ENCODE peak calls at places on chromosomes 11 and 22, in ten cellular contexts. A is A549, Z is suprapubic skin, T is transverse colon, B is sigmoid colon, M is HepG2, X is GM12878, J is ovary, C is stomach, R is SK-N-SH. Q is an unnamed sample.

GRCh38 chr11:66879583-66879982 is 22.7 kb downstream of the LRFN4 start:
- DNase-seq in A (no peak), Z (no peak), T (no peak), B (no peak), M (no peak), X (no peak), J (no peak), C (no peak), R (no peak), Q (no peak)

GRCh38 chr22:25582946-25583345 is 18.5 kb downstream of the GRK3 start:
- DNase-seq in A (no peak), Z (no peak), T (no peak), B (no peak), M (peak), X (no peak), J (no peak), C (no peak), R (no peak), Q (no peak)

GRCh38 chr11:1970956-1971355 is 23.8 kb downstream of the MRPL23 start:
- DNase-seq in A (no peak), Z (peak), T (no peak), B (peak), M (no peak), X (no peak), J (peak), C (no peak), R (no peak), Q (no peak)

GRCh38 chr11:98616256-98616655 is 404.5 kb upstream of the CNTN5 start:
- DNase-seq in A (no peak), Z (no peak), T (no peak), B (no peak), M (no peak), X (no peak), J (no peak), C (no peak), R (no peak), Q (no peak)

GRCh38 chr11:128878455-128878854 is 11.4 kb upstream of the KCNJ1 start:
- DNase-seq in A (no peak), Z (no peak), T (no peak), B (no peak), M (no peak), X (no peak), J (no peak), C (no peak), R (no peak), Q (no peak)

GRCh38 chr11:57779275-57779674 is 17.7 kb downstream of the CTNND1 start:
- DNase-seq in A (peak), Z (no peak), T (no peak), B (no peak), M (peak), X (no peak), J (no peak), C (peak), R (no peak), Q (no peak)

GRCh38 chr22:50507991-50508884 is at the start of gene NCAPH2:
- DNase-seq in A (peak), Z (peak), T (peak), B (peak), M (peak), X (peak), J (peak), C (peak), R (peak), Q (no peak)

GRCh38 chr11:61147271-61147670 is 14.0 kb downstream of the VPS37C start:
- DNase-seq in A (no peak), Z (no peak), T (no peak), B (peak), M (no peak), X (no peak), J (no peak), C (no peak), R (no peak), Q (no peak)

GRCh38 chr11:104148074-104148473 is 15.9 kb downstream of the PDGFD start:
- DNase-seq in A (no peak), Z (no peak), T (no peak), B (no peak), M (no peak), X (no peak), J (no peak), C (no peak), R (no peak), Q (no peak)

GRCh38 chr11:68164437-68164836 is 43.2 kb upstream of the CHKA start:
- DNase-seq in A (no peak), Z (no peak), T (no peak), B (no peak), M (no peak), X (no peak), J (no peak), C (no peak), R (no peak), Q (no peak)

GRCh38 chr11:111006207-111006606 is 239.3 kb upstream of the POU2AF2 start:
- DNase-seq in A (no peak), Z (no peak), T (no peak), B (no peak), M (no peak), X (no peak), J (no peak), C (no peak), R (no peak), Q (peak)

GRCh38 chr11:10605941-10606381 is 37.5 kb upstream of the LYVE1 start:
- DNase-seq in A (no peak), Z (no peak), T (peak), B (peak), M (peak), X (no peak), J (peak), C (peak), R (no peak), Q (peak)

GRCh38 chr22:20021196-20022181 is 579 bp downstream of the TANGO2 start:
- DNase-seq in A (no peak), Z (no peak), T (peak), B (peak), M (peak), X (no peak), J (peak), C (peak), R (peak), Q (no peak)

GRCh38 chr11:67277231-67277961 is 11.1 kb downstream of the GRK2 start:
- DNase-seq in A (no peak), Z (peak), T (peak), B (peak), M (no peak), X (peak), J (peak), C (peak), R (no peak), Q (peak)

GRCh38 chr11:103537904-103538502 is 428.8 kb downstream of the DYNC2H1 start:
- DNase-seq in A (no peak), Z (no peak), T (no peak), B (no peak), M (no peak), X (no peak), J (no peak), C (no peak), R (peak), Q (peak)

GRCh38 chr11:73969991-73970800 is 12.4 kb downstream of the UCP2 start:
- DNase-seq in A (no peak), Z (no peak), T (no peak), B (no peak), M (no peak), X (no peak), J (no peak), C (no peak), R (peak), Q (no peak)

GRCh38 chr22:42711281-42711731 is 9.4 kb downstream of the A4GALT start:
- DNase-seq in A (no peak), Z (no peak), T (no peak), B (no peak), M (no peak), X (no peak), J (no peak), C (no peak), R (no peak), Q (no peak)

GRCh38 chr22:44215287-44215686 is 34.6 kb downstream of the PARVG start:
- DNase-seq in A (no peak), Z (no peak), T (no peak), B (no peak), M (no peak), X (no peak), J (no peak), C (no peak), R (no peak), Q (peak)

GRCh38 chr22:17514092-17514491 is 49.2 kb upstream of the SLC25A18 start:
- DNase-seq in A (no peak), Z (no peak), T (no peak), B (no peak), M (no peak), X (no peak), J (no peak), C (no peak), R (no peak), Q (no peak)

GRCh38 chr22:42001706-42002105 is 3.1 kb downstream of the WBP2NL start:
- DNase-seq in A (no peak), Z (no peak), T (no peak), B (no peak), M (no peak), X (no peak), J (no peak), C (no peak), R (no peak), Q (no peak)

GRCh38 chr11:58575377-58576020 is at the start of gene LPXN:
- DNase-seq in A (no peak), Z (no peak), T (peak), B (no peak), M (no peak), X (no peak), J (no peak), C (no peak), R (no peak), Q (no peak)

GRCh38 chr11:8031248-8032115 is 44.3 kb downstream of the EIF3F start:
- DNase-seq in A (no peak), Z (no peak), T (no peak), B (no peak), M (no peak), X (no peak), J (no peak), C (no peak), R (peak), Q (peak)

GRCh38 chr22:48135641-48136040 is 1373.2 kb downstream of the TBC1D22A start:
- DNase-seq in A (no peak), Z (no peak), T (no peak), B (no peak), M (no peak), X (no peak), J (no peak), C (no peak), R (no peak), Q (peak)

GRCh38 chr11:110525883-110526282 is 96.1 kb downstream of the FDX1 start:
- DNase-seq in A (no peak), Z (no peak), T (no peak), B (no peak), M (no peak), X (peak), J (no peak), C (no peak), R (no peak), Q (peak)

GRCh38 chr11:3122775-3123201 is 42.3 kb downstream of the OSBPL5 start:
- DNase-seq in A (no peak), Z (peak), T (no peak), B (peak), M (no peak), X (no peak), J (no peak), C (no peak), R (peak), Q (no peak)

GRCh38 chr11:98711011-98711410 is 309.7 kb upstream of the CNTN5 start:
- DNase-seq in A (no peak), Z (no peak), T (no peak), B (no peak), M (no peak), X (no peak), J (no peak), C (no peak), R (no peak), Q (no peak)

DNA sequence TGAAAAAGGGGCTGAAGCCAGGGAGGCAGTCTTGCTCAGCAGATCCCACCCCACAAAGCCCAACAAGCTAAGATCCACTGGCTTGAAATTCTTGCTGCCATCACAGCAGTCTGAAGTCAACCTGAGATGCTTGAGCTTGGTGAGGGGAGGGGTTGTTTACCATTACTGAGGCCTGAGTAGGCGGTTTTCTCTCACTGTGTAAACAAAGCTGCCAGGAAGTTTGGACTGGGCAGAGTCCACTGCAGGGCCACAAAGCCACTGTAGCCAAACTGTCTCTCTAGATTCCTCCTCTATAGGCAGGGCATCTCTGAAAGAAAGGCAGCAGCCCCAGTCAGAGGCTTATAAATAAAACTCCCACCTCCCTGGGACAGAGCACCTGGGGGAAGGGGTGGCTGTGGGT is 746.1 kb upstream of the LRRC4C start:
- DNase-seq in A (no peak), Z (no peak), T (no peak), B (no peak), M (peak), X (no peak), J (no peak), C (no peak), R (no peak), Q (no peak)
- TF ChIP-seq EP300 in A (no peak), Z (no peak), T (no peak), B (no peak), M (no peak), X (no peak), J (no peak), C (no peak), R (no peak), Q (no peak)

DNA sequence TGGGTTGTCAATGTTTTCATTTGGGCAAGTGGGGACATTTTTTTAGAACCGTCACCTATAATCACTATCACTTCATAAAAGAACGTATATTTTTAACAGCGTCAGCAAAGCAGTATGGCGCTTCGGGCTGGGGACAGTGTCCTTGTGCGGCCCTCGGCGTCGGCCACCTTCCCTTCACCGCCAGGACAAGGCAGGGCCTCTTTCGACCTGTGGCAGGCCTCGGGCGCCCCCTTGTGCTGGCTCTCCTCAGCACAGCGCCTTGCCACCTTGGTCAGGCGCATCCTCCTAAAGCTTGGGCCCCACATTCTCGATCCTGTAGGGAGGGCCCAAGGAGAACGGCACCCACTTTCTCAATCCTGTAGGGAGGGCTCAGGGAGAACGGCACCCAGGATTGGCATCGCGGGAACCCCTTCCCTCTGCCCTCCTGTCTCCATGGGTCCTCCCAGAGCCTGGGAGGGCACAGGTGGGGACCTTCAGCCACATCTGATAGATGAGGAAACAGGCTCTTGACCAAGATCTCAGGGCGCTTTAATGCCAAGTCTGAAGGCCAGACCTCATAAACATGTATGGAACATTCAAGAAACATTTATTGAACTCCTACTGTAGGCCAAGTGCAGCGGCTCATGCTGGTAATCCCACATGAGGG is 11.5 kb upstream of the FADD start:
- DNase-seq in A (peak), Z (no peak), T (peak), B (no peak), M (peak), X (no peak), J (peak), C (peak), R (peak), Q (no peak)
- TF ChIP-seq EP300 in A (no peak), Z (no peak), T (no peak), B (no peak), M (no peak), X (no peak), J (no peak), C (no peak), R (no peak), Q (no peak)

DNA sequence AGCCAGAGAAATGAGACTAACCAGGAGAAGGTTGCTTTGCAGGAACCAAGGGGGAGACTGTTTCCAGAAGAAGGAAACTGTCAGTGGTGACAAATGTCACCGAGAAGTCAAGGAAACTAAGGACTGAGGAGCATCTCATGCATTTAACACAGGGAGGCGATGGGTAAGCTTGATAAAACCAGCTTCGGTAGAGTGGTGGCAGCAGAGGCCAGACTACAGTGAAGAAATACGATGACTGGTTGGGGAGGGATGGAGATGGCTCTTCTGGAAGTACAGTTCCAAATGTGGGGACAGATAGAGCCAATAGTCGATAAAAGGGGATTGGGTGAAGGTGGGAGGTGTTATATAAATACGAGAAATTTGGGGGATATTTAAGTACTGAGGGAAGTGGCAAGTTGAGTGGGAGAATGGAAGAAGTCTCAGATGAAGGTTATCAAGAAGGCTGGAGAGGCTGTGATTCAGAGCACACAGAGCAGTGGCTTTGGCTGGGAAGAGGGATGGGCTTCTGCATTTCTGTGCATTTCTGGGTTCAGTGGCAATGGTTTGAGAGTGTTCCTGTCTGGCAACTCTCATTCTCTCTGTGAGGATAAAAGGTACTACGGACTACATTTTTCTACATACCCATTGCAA is 29.2 kb downstream of the SC5D start:
- DNase-seq in A (no peak), Z (no peak), T (peak), B (no peak), M (no peak), X (no peak), J (no peak), C (no peak), R (no peak), Q (no peak)
- TF ChIP-seq EP300 in A (no peak), Z (no peak), T (no peak), B (no peak), M (no peak), X (no peak), J (no peak), C (no peak), R (no peak), Q (no peak)

GRCh38 chr11:13045734-13046133 is 36.6 kb downstream of the RASSF10 start:
- DNase-seq in A (no peak), Z (no peak), T (no peak), B (no peak), M (no peak), X (no peak), J (no peak), C (no peak), R (no peak), Q (peak)
- TF ChIP-seq EP300 in A (no peak), Z (no peak), T (no peak), B (no peak), M (no peak), X (no peak), J (no peak), C (no peak), R (no peak), Q (no peak)

GRCh38 chr22:23075050-23075449 is 4.7 kb downstream of the GNAZ start:
- DNase-seq in A (no peak), Z (no peak), T (no peak), B (no peak), M (no peak), X (no peak), J (peak), C (no peak), R (no peak), Q (no peak)
- TF ChIP-seq EP300 in A (no peak), Z (no peak), T (no peak), B (no peak), M (no peak), X (no peak), J (no peak), C (no peak), R (no peak), Q (no peak)

GRCh38 chr11:544817-545166 is 7.5 kb downstream of the LRRC56 start:
- DNase-seq in A (no peak), Z (no peak), T (no peak), B (no peak), M (no peak), X (no peak), J (no peak), C (no peak), R (no peak), Q (no peak)
- TF ChIP-seq EP300 in A (no peak), Z (no peak), T (no peak), B (no peak), M (no peak), X (no peak), J (no peak), C (no peak), R (no peak), Q (no peak)